ENCODE peak calls at places on chromosomes 5 and 9, in ten cellular contexts. F is LHCN-M2; B is uterus; R is cerebellar cortex; K is effector memory CD8-positive, alpha-beta T cell; P is cardiac muscle cell; X is GM23248; W is left lung; M is thoracic aorta; J is spleen. A is an unnamed sample.

GRCh38 chr5:139852696-139853095 is 57.1 kb downstream of the PSD2 start:
- DNase-seq in P (no peak), F (no peak), M (no peak), W (no peak), X (no peak), R (no peak), J (peak; percentile 38), B (no peak), K (no peak), A (no peak)

GRCh38 chr9:33197279-33197678 is 30.1 kb upstream of the B4GALT1 start:
- DNase-seq in J (no peak), W (no peak), M (no peak), K (no peak), B (peak; percentile 70), R (no peak), F (no peak), P (no peak), X (no peak), A (no peak)

GRCh38 chr5:156835905-156836304 is 14.2 kb upstream of the PPP1R2B start:
- DNase-seq in R (no peak), M (no peak), J (no peak), K (no peak), W (no peak), F (no peak), B (no peak), X (peak; percentile 9), P (no peak), A (no peak)

GRCh38 chr5:148214665-148215064 is 11.8 kb downstream of the SPINK6 start:
- DNase-seq in M (no peak), P (no peak), B (no peak), R (no peak), W (no peak), J (no peak), F (no peak), K (no peak), X (no peak), A (no peak)

GRCh38 chr9:74645007-74645639 is 148.0 kb downstream of the RORB start:
- DNase-seq in X (peak; percentile 24), M (no peak), J (no peak), R (peak; percentile 21), W (no peak), F (peak; percentile 3), B (no peak), K (no peak), P (peak; percentile 57), A (peak; percentile 19)

GRCh38 chr5:139821806-139822552 is 26.4 kb downstream of the PSD2 start:
- DNase-seq in X (no peak), J (no peak), B (no peak), K (no peak), W (no peak), M (no peak), P (no peak), R (no peak), F (no peak), A (no peak)

GRCh38 chr5:14202462-14202861 is 59.3 kb downstream of the TRIO start:
- DNase-seq in P (no peak), F (no peak), W (no peak), R (no peak), J (no peak), K (no peak), B (no peak), M (no peak), X (peak; percentile 76), A (no peak)

GRCh38 chr5:115297043-115297442 is 589 bp upstream of the CCDC112 start:
- DNase-seq in X (peak; percentile 18), F (no peak), K (no peak), R (peak; percentile 63), J (no peak), M (no peak), W (no peak), B (no peak), P (peak; percentile 12), A (peak; percentile 29)

GRCh38 chr5:172887735-172888134 is 53.7 kb downstream of the ERGIC1 start:
- DNase-seq in K (no peak), B (peak; percentile 84), J (no peak), R (peak; percentile 57), P (no peak), W (peak; percentile 75), X (peak; percentile 61), F (no peak), M (no peak), A (no peak)

GRCh38 chr5:104533498-104533897 is 970.9 kb upstream of the NUDT12 start:
- DNase-seq in R (no peak), X (no peak), J (no peak), P (no peak), K (no peak), B (no peak), W (no peak), F (no peak), M (no peak), A (no peak)